ENCODE peak calls at places on chromosomes 11 and 22, in nine cellular contexts. One of them, this sample, is unnamed. For H3K4me1 and H3K27me3, the result is how much of the 10 kb centered on the place peaks cover.

GRCh38 chr11:129699711-129700304 is 115.8 kb upstream of the TMEM45B start:
- DNase-seq in colonic mucosa: no peak
- DNase-seq in heart right ventricle: no peak
- DNase-seq in left ventricle myocardium inferior: no peak
- DNase-seq in H1: no peak
- DNase-seq in Panc1: no peak
- DNase-seq in ascending aorta: no peak
- DNase-seq in CD8-positive, alpha-beta T cell: no peak
- DNase-seq in psoas muscle: no peak
- DNase-seq in this sample: no peak

GRCh38 chr22:36470994-36471331 is 10.5 kb downstream of the TXN2 start:
- DNase-seq in colonic mucosa: no peak
- DNase-seq in heart right ventricle: no peak
- DNase-seq in left ventricle myocardium inferior: no peak
- DNase-seq in H1: no peak
- DNase-seq in Panc1: no peak
- DNase-seq in ascending aorta: no peak
- DNase-seq in CD8-positive, alpha-beta T cell: no peak
- DNase-seq in psoas muscle: no peak
- DNase-seq in this sample: no peak

GRCh38 chr11:121721961-121722360 is 269.2 kb upstream of the SORL1-AS1 start:
- DNase-seq in colonic mucosa: no peak
- DNase-seq in heart right ventricle: no peak
- DNase-seq in left ventricle myocardium inferior: no peak
- DNase-seq in H1: no peak
- DNase-seq in Panc1: no peak
- DNase-seq in ascending aorta: no peak
- DNase-seq in CD8-positive, alpha-beta T cell: no peak
- DNase-seq in psoas muscle: no peak
- DNase-seq in this sample: no peak

GRCh38 chr11:114367244-114367957 is 32.9 kb downstream of the C11orf71 start:
- DNase-seq in colonic mucosa: no peak
- DNase-seq in heart right ventricle: no peak
- DNase-seq in left ventricle myocardium inferior: no peak
- DNase-seq in H1: no peak
- DNase-seq in Panc1: no peak
- DNase-seq in ascending aorta: no peak
- DNase-seq in CD8-positive, alpha-beta T cell: no peak
- DNase-seq in psoas muscle: no peak
- DNase-seq in this sample: no peak

GRCh38 chr22:32603651-32604540 is 129.3 kb downstream of the FBXO7 start:
- DNase-seq in colonic mucosa: no peak
- DNase-seq in heart right ventricle: peak
- DNase-seq in left ventricle myocardium inferior: no peak
- DNase-seq in H1: no peak
- DNase-seq in Panc1: no peak
- DNase-seq in ascending aorta: no peak
- DNase-seq in CD8-positive, alpha-beta T cell: no peak
- DNase-seq in psoas muscle: no peak
- DNase-seq in this sample: no peak

GRCh38 chr11:9091044-9091936 is at the start of gene SCUBE2:
- DNase-seq in colonic mucosa: peak
- DNase-seq in heart right ventricle: no peak
- DNase-seq in left ventricle myocardium inferior: no peak
- DNase-seq in H1: peak
- DNase-seq in Panc1: no peak
- DNase-seq in ascending aorta: no peak
- DNase-seq in CD8-positive, alpha-beta T cell: no peak
- DNase-seq in psoas muscle: no peak
- DNase-seq in this sample: no peak

GRCh38 chr11:97259884-97260283 is 870.1 kb downstream of the JRKL start:
- DNase-seq in colonic mucosa: no peak
- DNase-seq in heart right ventricle: no peak
- DNase-seq in left ventricle myocardium inferior: no peak
- DNase-seq in H1: no peak
- DNase-seq in Panc1: no peak
- DNase-seq in ascending aorta: no peak
- DNase-seq in CD8-positive, alpha-beta T cell: no peak
- DNase-seq in psoas muscle: no peak
- DNase-seq in this sample: no peak

GRCh38 chr11:70799386-70799785 is 401.1 kb downstream of the CTTN start:
- DNase-seq in colonic mucosa: no peak
- DNase-seq in heart right ventricle: no peak
- DNase-seq in left ventricle myocardium inferior: no peak
- DNase-seq in H1: no peak
- DNase-seq in Panc1: no peak
- DNase-seq in ascending aorta: no peak
- DNase-seq in CD8-positive, alpha-beta T cell: no peak
- DNase-seq in psoas muscle: no peak
- DNase-seq in this sample: no peak

GRCh38 chr11:24679686-24680318 is 182.9 kb downstream of the LUZP2 start:
- DNase-seq in colonic mucosa: no peak
- DNase-seq in heart right ventricle: no peak
- DNase-seq in left ventricle myocardium inferior: no peak
- DNase-seq in H1: no peak
- DNase-seq in Panc1: no peak
- DNase-seq in ascending aorta: no peak
- DNase-seq in CD8-positive, alpha-beta T cell: no peak
- DNase-seq in psoas muscle: no peak
- DNase-seq in this sample: no peak

DNA sequence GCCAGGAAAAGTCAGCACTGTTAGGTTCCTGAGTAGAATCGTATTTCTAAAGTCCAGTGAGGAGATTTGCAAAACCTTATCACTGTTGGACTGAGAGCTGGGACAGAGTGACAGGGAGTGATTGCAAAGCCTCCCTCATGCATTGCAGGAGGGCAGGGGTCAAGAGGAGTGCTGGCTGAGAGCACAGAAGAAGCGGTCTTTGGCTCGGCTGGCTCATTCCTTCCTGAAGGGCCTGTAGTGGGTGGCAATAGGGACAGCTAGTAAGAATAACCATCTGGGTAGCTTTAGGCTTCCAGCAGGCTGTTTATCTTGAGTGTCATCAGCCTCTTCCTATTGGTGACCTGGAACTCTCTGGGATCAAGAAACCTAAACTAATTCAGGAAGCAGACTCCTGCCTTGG is 53.4 kb downstream of the CD44 start:
- DNase-seq in colonic mucosa: peak
- DNase-seq in heart right ventricle: peak
- DNase-seq in left ventricle myocardium inferior: peak
- DNase-seq in H1: no peak
- DNase-seq in Panc1: no peak
- DNase-seq in ascending aorta: no peak
- DNase-seq in CD8-positive, alpha-beta T cell: no peak
- DNase-seq in psoas muscle: peak
- DNase-seq in this sample: peak
- H3K27ac ChIP-seq in colonic mucosa: no peak
- H3K27ac ChIP-seq in heart right ventricle: peak
- H3K27ac ChIP-seq in left ventricle myocardium inferior: peak
- H3K27ac ChIP-seq in H1: no peak
- H3K27ac ChIP-seq in Panc1: peak
- H3K27ac ChIP-seq in ascending aorta: peak
- H3K27ac ChIP-seq in CD8-positive, alpha-beta T cell: no peak
- H3K27ac ChIP-seq in psoas muscle: no peak
- H3K27ac ChIP-seq in this sample: peak

GRCh38 chr11:56543739-56544138 is 682 bp upstream of the OR5M11 start:
- DNase-seq in colonic mucosa: no peak
- DNase-seq in heart right ventricle: no peak
- DNase-seq in left ventricle myocardium inferior: no peak
- DNase-seq in H1: no peak
- DNase-seq in Panc1: no peak
- DNase-seq in ascending aorta: no peak
- DNase-seq in CD8-positive, alpha-beta T cell: no peak
- DNase-seq in psoas muscle: no peak
- DNase-seq in this sample: no peak
- H3K4me1 ChIP-seq in colonic mucosa: under half
- H3K4me1 ChIP-seq in heart right ventricle: under half
- H3K4me1 ChIP-seq in left ventricle myocardium inferior: under half
- H3K4me1 ChIP-seq in H1: under half
- H3K4me1 ChIP-seq in Panc1: under half
- H3K4me1 ChIP-seq in ascending aorta: under half
- H3K4me1 ChIP-seq in CD8-positive, alpha-beta T cell: under half
- H3K4me1 ChIP-seq in psoas muscle: under half
- H3K4me1 ChIP-seq in this sample: under half

DNA sequence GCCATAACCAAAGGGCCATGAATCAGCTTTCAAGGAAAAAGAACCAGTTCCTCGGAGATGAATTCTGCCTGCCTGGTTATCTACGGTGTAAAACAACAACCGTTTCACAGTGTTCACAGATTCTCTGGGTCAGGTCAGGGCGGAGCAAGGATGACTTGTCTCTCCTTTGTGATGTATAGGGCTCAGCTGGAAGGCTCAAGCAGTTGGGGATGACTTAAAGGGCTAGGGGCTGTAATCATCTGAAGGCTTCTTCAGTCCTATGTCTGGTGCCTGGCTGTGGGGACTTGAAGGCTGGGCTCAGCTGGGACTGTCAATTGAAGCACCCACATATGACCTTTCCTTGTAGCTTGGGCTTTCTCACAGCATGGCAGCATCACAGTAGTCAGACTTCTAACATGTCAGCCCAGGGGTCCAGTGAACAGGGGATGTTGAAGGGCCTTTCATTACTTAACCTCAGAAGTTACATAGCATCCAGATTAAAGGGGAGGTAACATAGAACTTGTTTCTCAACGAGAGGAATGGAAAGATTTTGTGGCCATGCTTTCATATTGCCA is 29.3 kb downstream of the EIF3F start:
- DNase-seq in colonic mucosa: peak
- DNase-seq in heart right ventricle: no peak
- DNase-seq in left ventricle myocardium inferior: no peak
- DNase-seq in H1: peak
- DNase-seq in Panc1: no peak
- DNase-seq in ascending aorta: no peak
- DNase-seq in CD8-positive, alpha-beta T cell: no peak
- DNase-seq in psoas muscle: no peak
- DNase-seq in this sample: no peak
- H3K27me3 ChIP-seq in colonic mucosa: under half
- H3K27me3 ChIP-seq in heart right ventricle: under half
- H3K27me3 ChIP-seq in left ventricle myocardium inferior: under half
- H3K27me3 ChIP-seq in H1: half or more
- H3K27me3 ChIP-seq in Panc1: under half
- H3K27me3 ChIP-seq in ascending aorta: under half
- H3K27me3 ChIP-seq in CD8-positive, alpha-beta T cell: under half
- H3K27me3 ChIP-seq in psoas muscle: under half
- H3K27me3 ChIP-seq in this sample: under half

GRCh38 chr11:112977620-112978212 is 16.5 kb downstream of the NCAM1 start:
- DNase-seq in colonic mucosa: no peak
- DNase-seq in heart right ventricle: no peak
- DNase-seq in left ventricle myocardium inferior: no peak
- DNase-seq in H1: no peak
- DNase-seq in Panc1: no peak
- DNase-seq in ascending aorta: no peak
- DNase-seq in CD8-positive, alpha-beta T cell: no peak
- DNase-seq in psoas muscle: peak
- DNase-seq in this sample: no peak
- H3K27ac ChIP-seq in colonic mucosa: no peak
- H3K27ac ChIP-seq in heart right ventricle: no peak
- H3K27ac ChIP-seq in left ventricle myocardium inferior: no peak
- H3K27ac ChIP-seq in H1: no peak
- H3K27ac ChIP-seq in Panc1: no peak
- H3K27ac ChIP-seq in ascending aorta: no peak
- H3K27ac ChIP-seq in CD8-positive, alpha-beta T cell: no peak
- H3K27ac ChIP-seq in psoas muscle: no peak
- H3K27ac ChIP-seq in this sample: no peak

DNA sequence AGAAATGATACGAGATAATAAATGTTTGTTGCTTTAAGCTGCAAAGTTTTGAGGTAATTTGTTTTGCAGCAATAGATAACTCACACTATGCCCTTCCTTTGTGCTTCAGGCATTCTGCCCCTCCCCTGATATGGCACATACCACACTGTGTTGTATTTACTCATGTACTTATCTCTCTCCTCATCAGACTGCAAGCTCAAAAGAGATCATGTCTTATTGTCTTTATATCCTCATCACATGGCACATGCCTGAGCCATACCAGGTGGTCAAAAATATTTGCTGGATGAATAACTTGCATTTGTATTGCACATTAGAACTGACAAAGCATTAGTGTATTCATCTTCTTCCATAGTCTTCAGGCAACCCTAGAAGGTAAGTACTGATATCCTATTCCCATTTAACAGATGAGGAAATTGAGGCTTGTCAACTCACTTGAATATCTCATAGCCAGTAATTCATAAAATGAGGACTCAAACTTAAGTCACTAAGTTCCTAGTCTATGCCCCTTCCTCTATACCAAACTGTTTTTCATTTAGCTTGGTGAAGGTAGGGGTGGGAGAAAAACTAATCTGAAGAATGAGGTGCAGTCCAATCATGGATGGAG is 83.9 kb upstream of the EED start:
- DNase-seq in colonic mucosa: no peak
- DNase-seq in heart right ventricle: no peak
- DNase-seq in left ventricle myocardium inferior: no peak
- DNase-seq in H1: no peak
- DNase-seq in Panc1: no peak
- DNase-seq in ascending aorta: no peak
- DNase-seq in CD8-positive, alpha-beta T cell: no peak
- DNase-seq in psoas muscle: no peak
- DNase-seq in this sample: peak
- H3K4me1 ChIP-seq in colonic mucosa: under half
- H3K4me1 ChIP-seq in heart right ventricle: under half
- H3K4me1 ChIP-seq in left ventricle myocardium inferior: under half
- H3K4me1 ChIP-seq in H1: under half
- H3K4me1 ChIP-seq in Panc1: under half
- H3K4me1 ChIP-seq in ascending aorta: under half
- H3K4me1 ChIP-seq in CD8-positive, alpha-beta T cell: under half
- H3K4me1 ChIP-seq in psoas muscle: under half
- H3K4me1 ChIP-seq in this sample: under half

DNA sequence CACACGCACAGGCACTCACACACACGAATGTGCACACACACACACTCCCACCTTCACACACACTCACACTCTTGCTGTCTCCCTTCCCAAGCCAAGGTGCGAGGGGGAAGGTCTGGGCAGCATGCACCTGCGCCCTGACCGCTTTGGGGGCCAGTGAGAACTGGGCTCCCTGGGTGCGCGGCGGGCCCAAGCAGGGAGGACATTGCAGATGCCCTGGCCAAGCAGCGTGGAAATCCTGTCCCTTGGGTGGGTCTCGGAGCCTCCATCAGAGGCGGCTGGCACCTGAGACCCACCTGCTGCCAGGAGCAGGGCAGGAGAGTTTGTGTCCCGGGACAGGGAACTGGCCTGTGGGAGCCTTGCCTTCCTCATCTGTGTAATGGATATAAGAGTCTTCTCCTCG is 3.3 kb downstream of the CD81 start:
- DNase-seq in colonic mucosa: no peak
- DNase-seq in heart right ventricle: no peak
- DNase-seq in left ventricle myocardium inferior: peak
- DNase-seq in H1: no peak
- DNase-seq in Panc1: no peak
- DNase-seq in ascending aorta: no peak
- DNase-seq in CD8-positive, alpha-beta T cell: no peak
- DNase-seq in psoas muscle: no peak
- DNase-seq in this sample: no peak
- H3K27me3 ChIP-seq in colonic mucosa: under half
- H3K27me3 ChIP-seq in heart right ventricle: under half
- H3K27me3 ChIP-seq in left ventricle myocardium inferior: under half
- H3K27me3 ChIP-seq in H1: under half
- H3K27me3 ChIP-seq in Panc1: under half
- H3K27me3 ChIP-seq in ascending aorta: under half
- H3K27me3 ChIP-seq in CD8-positive, alpha-beta T cell: under half
- H3K27me3 ChIP-seq in psoas muscle: under half
- H3K27me3 ChIP-seq in this sample: under half